ENCODE peak calls at places on chromosomes 11 and 22, in six cellular contexts. H, V, L, Z, P and N are unnamed samples.

GRCh38 chr11:23151819-23152218 is 291.5 kb upstream of the CCDC179 start:
- DNase-seq in V (no peak), L (no peak), P (no peak), H (no peak), Z (no peak), N (no peak)

GRCh38 chr11:27296406-27296994 is 66.5 kb downstream of the CCDC34 start:
- DNase-seq in Z (no peak), H (no peak), L (peak; percentile 74), P (no peak), V (peak; percentile 33), N (peak; percentile 45)

GRCh38 chr11:60370811-60371297 is 7.5 kb upstream of the MS4A7 start:
- DNase-seq in Z (no peak), L (no peak), H (no peak), P (no peak), V (no peak), N (no peak)

GRCh38 chr11:22779850-22780249 is 49.8 kb downstream of the SVIP start:
- DNase-seq in P (no peak), H (no peak), V (no peak), L (no peak), Z (no peak), N (no peak)

GRCh38 chr11:19577391-19577831 is 135.2 kb upstream of the NAV2 start:
- DNase-seq in V (no peak), H (no peak), P (no peak), Z (no peak), L (peak; percentile 50), N (no peak)

GRCh38 chr11:113137735-113138529 is 176.5 kb upstream of the TTC12 start:
- DNase-seq in V (no peak), P (no peak), L (no peak), Z (no peak), H (no peak), N (no peak)

GRCh38 chr11:19648321-19648720 is 64.3 kb upstream of the NAV2 start:
- DNase-seq in V (no peak), Z (no peak), P (no peak), H (no peak), L (no peak), N (no peak)

GRCh38 chr11:28727254-28727653 is 619.1 kb downstream of the METTL15 start:
- DNase-seq in H (no peak), Z (no peak), L (no peak), P (no peak), V (no peak), N (no peak)

GRCh38 chr11:17171916-17172315 is 35.9 kb downstream of the PIK3C2A start:
- DNase-seq in L (peak; percentile 20), V (no peak), P (no peak), Z (no peak), H (no peak), N (no peak)

GRCh38 chr11:35427158-35427557 is 7.8 kb upstream of the SLC1A2 start:
- DNase-seq in H (no peak), P (no peak), V (no peak), L (no peak), Z (no peak), N (no peak)

GRCh38 chr11:91749231-91749630 is 475.4 kb upstream of the FAT3 start:
- DNase-seq in V (no peak), Z (no peak), H (no peak), P (no peak), L (no peak), N (no peak)

GRCh38 chr11:46275964-46276641 is 1.4 kb upstream of the CREB3L1 start:
- DNase-seq in H (no peak), L (no peak), P (no peak), V (no peak), Z (no peak), N (no peak)

GRCh38 chr11:63687845-63688244 is 6.5 kb downstream of the RTN3 start:
- DNase-seq in L (no peak), Z (no peak), P (no peak), V (no peak), H (no peak), N (peak; percentile 5)

GRCh38 chr11:2130881-2131352 is 8.3 kb downstream of the IGF2 start:
- DNase-seq in V (no peak), P (no peak), H (no peak), Z (no peak), L (no peak), N (no peak)

GRCh38 chr11:61516191-61516590 is 7.6 kb downstream of the LRRC10B start:
- DNase-seq in Z (no peak), V (no peak), H (no peak), L (no peak), P (no peak), N (no peak)

GRCh38 chr11:130873766-130874165 is 42.5 kb downstream of the SNX19 start:
- DNase-seq in P (no peak), L (peak; percentile 50), V (no peak), H (no peak), Z (no peak), N (no peak)

GRCh38 chr11:118939948-118940598 is 14.3 kb upstream of the BCL9L start:
- DNase-seq in V (no peak), P (no peak), H (peak; percentile 71), Z (no peak), L (peak; percentile 85), N (no peak)

GRCh38 chr22:19880786-19881569 is 26.3 kb upstream of the GNB1L start:
- DNase-seq in P (no peak), L (peak; percentile 99), Z (no peak), H (no peak), V (peak; percentile 94), N (peak; percentile 89)

GRCh38 chr22:24105661-24106060 is 75.6 kb upstream of the SUSD2 start:
- DNase-seq in H (no peak), Z (no peak), V (no peak), L (no peak), P (no peak), N (no peak)

GRCh38 chr11:55707029-55707428 is 45.0 kb downstream of the OR4C6 start:
- DNase-seq in V (peak; percentile 27), Z (no peak), P (no peak), H (no peak), L (peak; percentile 27), N (peak; percentile 11)

GRCh38 chr11:134173296-134173695 is 50.5 kb downstream of the NCAPD3 start:
- DNase-seq in Z (no peak), L (no peak), P (no peak), H (no peak), V (no peak), N (no peak)

GRCh38 chr11:72840780-72841179 is 26.6 kb downstream of the ATG16L2 start:
- DNase-seq in V (no peak), P (no peak), H (no peak), L (peak; percentile 69), Z (no peak), N (no peak)

GRCh38 chr11:95140397-95141030 is 50.9 kb downstream of the ENDOD1 start:
- DNase-seq in V (no peak), P (no peak), L (no peak), Z (no peak), H (no peak), N (no peak)

GRCh38 chr11:126341760-126342161 is 13.7 kb upstream of the ST3GAL4 start:
- DNase-seq in Z (no peak), P (no peak), L (no peak), V (no peak), H (no peak), N (no peak)

GRCh38 chr22:25582946-25583345 is 18.5 kb downstream of the GRK3 start:
- DNase-seq in Z (no peak), H (no peak), L (no peak), P (no peak), V (no peak), N (no peak)

GRCh38 chr11:25970726-25971508 is 361.0 kb upstream of the ANO3 start:
- DNase-seq in P (no peak), H (no peak), Z (no peak), L (peak; percentile 36), V (no peak), N (no peak)

GRCh38 chr11:129770993-129771392 is 44.7 kb upstream of the TMEM45B start:
- DNase-seq in L (no peak), V (no peak), Z (no peak), H (no peak), P (no peak), N (no peak)

GRCh38 chr11:70530010-70530409 is 131.7 kb downstream of the CTTN start:
- DNase-seq in P (no peak), H (no peak), V (no peak), L (no peak), Z (no peak), N (no peak)

GRCh38 chr22:50274311-50274710 is 4.1 kb upstream of the MAPK11 start:
- DNase-seq in H (no peak), L (no peak), V (no peak), P (no peak), Z (no peak), N (peak; percentile 89)

GRCh38 chr11:44627911-44628729 is 62.7 kb downstream of the CD82 start:
- DNase-seq in V (no peak), Z (no peak), L (no peak), P (peak; percentile 9), H (no peak), N (no peak)

GRCh38 chr11:93494341-93494740 is 48.9 kb downstream of the SMCO4 start:
- DNase-seq in L (no peak), V (no peak), Z (no peak), H (no peak), P (no peak), N (no peak)

GRCh38 chr11:120929664-120930154 is 94.2 kb upstream of the TBCEL start:
- DNase-seq in P (no peak), H (no peak), V (peak; percentile 80), Z (no peak), L (peak; percentile 98), N (peak; percentile 42)

GRCh38 chr11:57432714-57433163 is 5.8 kb upstream of the SLC43A3 start:
- DNase-seq in H (no peak), Z (no peak), L (no peak), P (no peak), V (no peak), N (no peak)

GRCh38 chr11:115623021-115623451 is 118.8 kb upstream of the CADM1 start:
- DNase-seq in P (peak; percentile 56), H (no peak), Z (no peak), L (peak; percentile 39), V (no peak), N (no peak)

GRCh38 chr11:58592760-58593472 is 14.1 kb downstream of the ZFP91 start:
- DNase-seq in P (no peak), V (no peak), H (peak; percentile 38), L (no peak), Z (no peak), N (no peak)

GRCh38 chr11:33280402-33280801 is 23.2 kb downstream of the HIPK3 start:
- DNase-seq in H (no peak), Z (no peak), P (no peak), V (no peak), L (no peak), N (no peak)

GRCh38 chr11:30535818-30536217 is 50.3 kb downstream of the MPPED2 start:
- DNase-seq in L (no peak), P (no peak), Z (no peak), V (no peak), H (no peak), N (no peak)

GRCh38 chr11:66069715-66070603 is at the start of gene PACS1:
- DNase-seq in V (no peak), L (peak; percentile 89), P (no peak), Z (peak; percentile 75), H (peak; percentile 81), N (peak; percentile 67)